ENCODE peak calls at places on chromosomes 2 and 18, in four cellular contexts. One of them, this sample, is unnamed. For H3K4me1, the result is how much of the 10 kb centered on the place peaks cover.

GRCh38 chr2:43309935-43310334 is 83.5 kb upstream of the ZFP36L2 start:
- DNase-seq in upper lobe of right lung: no peak
- DNase-seq in lower lobe of right lung: no peak
- DNase-seq in prostate gland: no peak
- DNase-seq in this sample: no peak

GRCh38 chr2:175834472-175834871 is 167.6 kb downstream of the LNPK start:
- DNase-seq in lower lobe of right lung: no peak
- DNase-seq in upper lobe of right lung: no peak
- DNase-seq in prostate gland: no peak
- DNase-seq in this sample: no peak

GRCh38 chr2:216936954-216937357 is 77.1 kb upstream of the TNP1 start:
- DNase-seq in lower lobe of right lung: no peak
- DNase-seq in prostate gland: no peak
- DNase-seq in upper lobe of right lung: no peak
- DNase-seq in this sample: no peak

GRCh38 chr2:187434342-187434785 is 13.7 kb downstream of the CALCRL start:
- DNase-seq in lower lobe of right lung: no peak
- DNase-seq in upper lobe of right lung: no peak
- DNase-seq in prostate gland: no peak
- DNase-seq in this sample: no peak

GRCh38 chr2:60554649-60555065 is 1.2 kb upstream of the BCL11A start:
- DNase-seq in upper lobe of right lung: peak
- DNase-seq in lower lobe of right lung: no peak
- DNase-seq in prostate gland: no peak
- DNase-seq in this sample: no peak

GRCh38 chr2:207408086-207408794 is 121.5 kb upstream of the CREB1 start:
- DNase-seq in upper lobe of right lung: no peak
- DNase-seq in prostate gland: peak
- DNase-seq in lower lobe of right lung: no peak
- DNase-seq in this sample: no peak

GRCh38 chr2:200376422-200377142 is 70.1 kb downstream of the SPATS2L start:
- DNase-seq in upper lobe of right lung: no peak
- DNase-seq in lower lobe of right lung: no peak
- DNase-seq in prostate gland: peak
- DNase-seq in this sample: peak

GRCh38 chr2:218711550-218711929 is 905 bp downstream of the TTLL4 start:
- DNase-seq in upper lobe of right lung: no peak
- DNase-seq in lower lobe of right lung: no peak
- DNase-seq in prostate gland: no peak
- DNase-seq in this sample: no peak

GRCh38 chr2:177998006-177998405 is 74.6 kb downstream of the PDE11A start:
- DNase-seq in lower lobe of right lung: no peak
- DNase-seq in prostate gland: no peak
- DNase-seq in upper lobe of right lung: no peak
- DNase-seq in this sample: no peak

GRCh38 chr18:12079504-12080237 is 14.0 kb upstream of the ANKRD62 start:
- DNase-seq in prostate gland: no peak
- DNase-seq in upper lobe of right lung: no peak
- DNase-seq in lower lobe of right lung: no peak
- DNase-seq in this sample: no peak

GRCh38 chr2:38465789-38466127 is 88.7 kb upstream of the ATL2 start:
- DNase-seq in prostate gland: no peak
- DNase-seq in lower lobe of right lung: no peak
- DNase-seq in upper lobe of right lung: no peak
- DNase-seq in this sample: no peak

GRCh38 chr2:74391209-74391579 is 11.1 kb upstream of the DCTN1 start:
- DNase-seq in prostate gland: no peak
- DNase-seq in upper lobe of right lung: no peak
- DNase-seq in lower lobe of right lung: no peak
- DNase-seq in this sample: no peak

GRCh38 chr2:134728163-134728562 is 9.4 kb upstream of the TMEM163 start:
- DNase-seq in upper lobe of right lung: no peak
- DNase-seq in lower lobe of right lung: no peak
- DNase-seq in prostate gland: no peak
- DNase-seq in this sample: no peak

GRCh38 chr2:172402184-172402583 is 25.2 kb upstream of the ITGA6 start:
- DNase-seq in lower lobe of right lung: no peak
- DNase-seq in prostate gland: no peak
- DNase-seq in upper lobe of right lung: no peak
- DNase-seq in this sample: no peak

GRCh38 chr18:74804677-74805076 is 207.0 kb downstream of the ZNF407 start:
- DNase-seq in prostate gland: no peak
- DNase-seq in lower lobe of right lung: no peak
- DNase-seq in upper lobe of right lung: no peak
- DNase-seq in this sample: no peak

GRCh38 chr2:181393472-181393871 is 63.7 kb upstream of the ITGA4 start:
- DNase-seq in prostate gland: no peak
- DNase-seq in upper lobe of right lung: no peak
- DNase-seq in lower lobe of right lung: no peak
- DNase-seq in this sample: no peak

GRCh38 chr2:144351687-144352086 is 168.2 kb downstream of the ZEB2 start:
- DNase-seq in prostate gland: no peak
- DNase-seq in upper lobe of right lung: no peak
- DNase-seq in lower lobe of right lung: no peak
- DNase-seq in this sample: no peak

GRCh38 chr2:137178955-137179377 is 413.6 kb downstream of the THSD7B start:
- DNase-seq in prostate gland: no peak
- DNase-seq in upper lobe of right lung: no peak
- DNase-seq in lower lobe of right lung: no peak
- DNase-seq in this sample: no peak

GRCh38 chr2:200219400-200220113 is 86.9 kb upstream of the SPATS2L start:
- DNase-seq in prostate gland: no peak
- DNase-seq in upper lobe of right lung: no peak
- DNase-seq in lower lobe of right lung: no peak
- DNase-seq in this sample: no peak

GRCh38 chr2:47815764-47816163 is 32.8 kb downstream of the MSH6 start:
- DNase-seq in prostate gland: no peak
- DNase-seq in lower lobe of right lung: no peak
- DNase-seq in upper lobe of right lung: no peak
- DNase-seq in this sample: no peak

GRCh38 chr2:212692466-212692865 is 153.9 kb upstream of the ERBB4 start:
- DNase-seq in lower lobe of right lung: no peak
- DNase-seq in upper lobe of right lung: no peak
- DNase-seq in prostate gland: no peak
- DNase-seq in this sample: no peak

GRCh38 chr2:189152476-189152875 is 27.1 kb downstream of the COL5A2 start:
- DNase-seq in upper lobe of right lung: no peak
- DNase-seq in prostate gland: no peak
- DNase-seq in lower lobe of right lung: no peak
- DNase-seq in this sample: no peak

GRCh38 chr18:62957885-62958472 is 242.6 kb downstream of the PHLPP1 start:
- DNase-seq in upper lobe of right lung: no peak
- DNase-seq in prostate gland: no peak
- DNase-seq in lower lobe of right lung: peak
- DNase-seq in this sample: no peak

GRCh38 chr2:238692562-238692961 is 155.3 kb upstream of the TWIST2 start:
- DNase-seq in prostate gland: no peak
- DNase-seq in lower lobe of right lung: no peak
- DNase-seq in upper lobe of right lung: no peak
- DNase-seq in this sample: peak

GRCh38 chr18:2572892-2573291 is 1.5 kb downstream of the NDC80 start:
- DNase-seq in upper lobe of right lung: no peak
- DNase-seq in prostate gland: no peak
- DNase-seq in lower lobe of right lung: no peak
- DNase-seq in this sample: no peak

GRCh38 chr2:3180082-3180908 is 197.3 kb downstream of the EIPR1 start:
- DNase-seq in lower lobe of right lung: no peak
- DNase-seq in upper lobe of right lung: no peak
- DNase-seq in prostate gland: no peak
- DNase-seq in this sample: peak

GRCh38 chr2:174280596-174280995 is 32.3 kb upstream of the OLA1 start:
- DNase-seq in prostate gland: no peak
- DNase-seq in upper lobe of right lung: no peak
- DNase-seq in lower lobe of right lung: no peak
- DNase-seq in this sample: no peak

GRCh38 chr2:172889767-172890430 is 154.3 kb downstream of the RAPGEF4 start:
- DNase-seq in upper lobe of right lung: no peak
- DNase-seq in lower lobe of right lung: no peak
- DNase-seq in prostate gland: no peak
- DNase-seq in this sample: no peak

GRCh38 chr2:231648579-231649174 is 56.0 kb downstream of the TEX44 start:
- DNase-seq in prostate gland: peak
- DNase-seq in upper lobe of right lung: peak
- DNase-seq in lower lobe of right lung: peak
- DNase-seq in this sample: peak

GRCh38 chr2:175844169-175844568 is 157.9 kb downstream of the LNPK start:
- DNase-seq in prostate gland: no peak
- DNase-seq in lower lobe of right lung: no peak
- DNase-seq in upper lobe of right lung: no peak
- DNase-seq in this sample: no peak

GRCh38 chr2:162297925-162298552 is 20.4 kb downstream of the IFIH1 start:
- DNase-seq in upper lobe of right lung: no peak
- DNase-seq in lower lobe of right lung: no peak
- DNase-seq in prostate gland: peak
- DNase-seq in this sample: no peak

GRCh38 chr2:229725716-229726346 is 11.5 kb upstream of the DNER start:
- DNase-seq in lower lobe of right lung: no peak
- DNase-seq in prostate gland: no peak
- DNase-seq in upper lobe of right lung: no peak
- DNase-seq in this sample: no peak

GRCh38 chr2:180255981-180256380 is 248.9 kb upstream of the CWC22 start:
- DNase-seq in prostate gland: no peak
- DNase-seq in lower lobe of right lung: no peak
- DNase-seq in upper lobe of right lung: no peak
- DNase-seq in this sample: no peak

GRCh38 chr2:95354469-95354901 is 48.0 kb upstream of the FAHD2A start:
- DNase-seq in prostate gland: no peak
- DNase-seq in upper lobe of right lung: no peak
- DNase-seq in lower lobe of right lung: no peak
- DNase-seq in this sample: peak

GRCh38 chr2:44100351-44100750 is 68.3 kb upstream of the PPM1B start:
- DNase-seq in lower lobe of right lung: peak
- DNase-seq in prostate gland: no peak
- DNase-seq in upper lobe of right lung: no peak
- DNase-seq in this sample: peak

GRCh38 chr18:11676386-11676785 is 12.7 kb upstream of the GNAL start:
- DNase-seq in prostate gland: no peak
- DNase-seq in upper lobe of right lung: no peak
- DNase-seq in lower lobe of right lung: no peak
- DNase-seq in this sample: no peak

GRCh38 chr2:38109732-38110181 is 33.8 kb upstream of the CYP1B1 start:
- DNase-seq in lower lobe of right lung: no peak
- DNase-seq in prostate gland: no peak
- DNase-seq in upper lobe of right lung: no peak
- DNase-seq in this sample: no peak

GRCh38 chr2:107197601-107198000 is 311.6 kb upstream of the ST6GAL2 start:
- DNase-seq in prostate gland: no peak
- DNase-seq in upper lobe of right lung: no peak
- DNase-seq in lower lobe of right lung: no peak
- DNase-seq in this sample: no peak

GRCh38 chr2:206392118-206392517 is 51.2 kb upstream of the ADAM23 start:
- DNase-seq in prostate gland: no peak
- DNase-seq in upper lobe of right lung: no peak
- DNase-seq in lower lobe of right lung: no peak
- DNase-seq in this sample: no peak

GRCh38 chr2:28398101-28398834 is 5.6 kb downstream of the FOSL2 start:
- DNase-seq in lower lobe of right lung: no peak
- DNase-seq in upper lobe of right lung: no peak
- DNase-seq in prostate gland: no peak
- DNase-seq in this sample: no peak
- H3K4me1 ChIP-seq in lower lobe of right lung: half or more
- H3K4me1 ChIP-seq in upper lobe of right lung: half or more
- H3K4me1 ChIP-seq in prostate gland: under half
- H3K4me1 ChIP-seq in this sample: under half

DNA sequence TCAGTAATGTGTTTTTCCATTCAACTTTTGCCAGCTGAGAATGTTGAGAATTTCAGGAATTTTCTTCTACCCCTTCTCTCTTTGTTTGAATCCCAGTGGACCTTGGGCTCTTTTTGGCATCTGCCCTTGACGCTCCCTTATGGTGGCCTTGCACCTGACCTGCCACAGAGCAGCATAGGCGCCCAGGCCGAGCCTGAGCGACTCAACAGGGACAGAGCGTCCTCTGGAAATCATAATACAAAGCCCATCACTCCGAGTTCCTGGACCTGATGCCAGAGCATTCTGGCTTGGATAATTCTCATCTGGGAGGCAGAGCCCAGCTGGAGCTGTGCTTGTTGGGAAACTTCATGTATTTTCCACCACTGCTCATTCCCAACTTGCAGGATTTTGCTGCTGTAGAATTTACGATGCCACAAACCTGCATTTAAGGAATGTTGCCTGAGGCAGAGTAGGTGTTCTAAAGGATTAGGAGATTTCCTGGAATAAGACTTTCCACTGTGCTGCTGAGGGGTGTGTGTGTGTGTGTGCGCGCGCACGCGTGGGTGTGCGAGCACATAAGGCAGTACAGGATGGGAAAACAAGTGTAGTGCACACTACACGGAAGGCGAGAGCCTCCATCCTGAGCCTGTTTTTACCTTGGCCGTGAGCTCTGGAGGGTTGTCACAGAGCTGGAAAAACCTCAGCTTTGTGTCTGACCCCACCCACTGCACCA is 77.1 kb upstream of the TXNDC2 start:
- DNase-seq in prostate gland: peak
- DNase-seq in upper lobe of right lung: no peak
- DNase-seq in lower lobe of right lung: no peak
- DNase-seq in this sample: no peak
- H3K4me1 ChIP-seq in prostate gland: under half
- H3K4me1 ChIP-seq in upper lobe of right lung: under half
- H3K4me1 ChIP-seq in lower lobe of right lung: under half
- H3K4me1 ChIP-seq in this sample: under half

GRCh38 chr2:39736593-39736992 is 42.5 kb downstream of the THUMPD2 start:
- DNase-seq in prostate gland: no peak
- DNase-seq in upper lobe of right lung: no peak
- DNase-seq in lower lobe of right lung: no peak
- DNase-seq in this sample: no peak
- H3K4me1 ChIP-seq in prostate gland: under half
- H3K4me1 ChIP-seq in upper lobe of right lung: under half
- H3K4me1 ChIP-seq in lower lobe of right lung: under half
- H3K4me1 ChIP-seq in this sample: under half

DNA sequence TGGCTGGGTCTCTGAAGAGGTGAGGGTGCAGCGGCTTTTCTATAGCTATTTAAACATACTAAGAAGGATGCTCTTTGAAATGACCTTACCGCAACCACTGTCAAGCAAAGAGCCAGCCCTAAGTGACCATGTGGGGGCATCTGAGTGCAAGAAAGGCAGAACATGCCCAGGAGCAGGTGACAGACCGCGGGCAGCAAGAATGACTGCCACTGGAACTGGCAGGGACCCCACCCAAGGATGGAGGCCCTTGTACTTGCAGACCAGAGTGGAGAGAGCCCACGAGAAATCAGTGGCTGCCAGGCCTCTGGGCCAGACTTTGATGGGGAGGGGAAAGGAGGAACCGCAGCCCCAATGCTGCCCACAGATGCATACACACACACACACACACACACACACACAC is 33.1 kb downstream of the DNMT3A start:
- DNase-seq in prostate gland: no peak
- DNase-seq in upper lobe of right lung: no peak
- DNase-seq in lower lobe of right lung: no peak
- DNase-seq in this sample: no peak
- H3K4me1 ChIP-seq in prostate gland: under half
- H3K4me1 ChIP-seq in upper lobe of right lung: under half
- H3K4me1 ChIP-seq in lower lobe of right lung: half or more
- H3K4me1 ChIP-seq in this sample: under half

GRCh38 chr2:65390134-65390533 is 42.3 kb downstream of the SPRED2 start:
- DNase-seq in prostate gland: no peak
- DNase-seq in upper lobe of right lung: no peak
- DNase-seq in lower lobe of right lung: no peak
- DNase-seq in this sample: no peak
- H3K4me1 ChIP-seq in prostate gland: under half
- H3K4me1 ChIP-seq in upper lobe of right lung: under half
- H3K4me1 ChIP-seq in lower lobe of right lung: under half
- H3K4me1 ChIP-seq in this sample: under half